ENCODE peak calls at places on chromosomes 6 and 20, in four cellular contexts. B is H9, E is stomach, J is DND-41. R is an unnamed sample.
A peak's percentile ranks its signal among the peaks of the same experiment; 100 is the strongest.

GRCh38 chr6:145723646-145724045 is 11.7 kb downstream of the EPM2A start:
- DNase-seq in B (no peak), E (no peak), J (no peak), R (no peak)

GRCh38 chr6:103723438-103723837 is 1136.3 kb downstream of the HACE1 start:
- DNase-seq in B (no peak), E (no peak), J (no peak), R (no peak)

GRCh38 chr20:58587467-58587866 is 63.6 kb upstream of the STX16 start:
- DNase-seq in B (no peak), E (no peak), J (no peak), R (no peak)

GRCh38 chr6:31652925-31653724 is 664 bp upstream of the BAG6 start:
- DNase-seq in B (peak; percentile 93), E (peak; percentile 89), J (peak; percentile 93), R (peak; percentile 92)

GRCh38 chr20:47282864-47283263 is 73.6 kb downstream of the ZMYND8 start:
- DNase-seq in B (no peak), E (no peak), J (no peak), R (no peak)

GRCh38 chr20:14631011-14631410 is 293.6 kb upstream of the FLRT3 start:
- DNase-seq in B (no peak), E (no peak), J (no peak), R (no peak)

GRCh38 chr20:51176846-51177245 is 153.9 kb upstream of the KCNG1 start:
- DNase-seq in B (no peak), E (no peak), J (no peak), R (no peak)

GRCh38 chr6:158369241-158369640 is 57.0 kb downstream of the TULP4 start:
- DNase-seq in B (no peak), E (no peak), J (no peak), R (no peak)

GRCh38 chr6:320351-321157 is 28.3 kb downstream of the DUSP22 start:
- DNase-seq in B (no peak), E (no peak), J (no peak), R (no peak)

GRCh38 chr6:11854418-11855165 is 76.0 kb upstream of the ADTRP start:
- DNase-seq in B (no peak), E (no peak), J (no peak), R (no peak)

GRCh38 chr20:63267681-63268080 is 4.9 kb upstream of the ARFGAP1 start:
- DNase-seq in B (no peak), E (no peak), J (no peak), R (no peak)

GRCh38 chr6:31293343-31293742 is 21.5 kb upstream of the HLA-C start:
- DNase-seq in B (no peak), E (no peak), J (no peak), R (no peak)

GRCh38 chr6:8059129-8059528 is 5.1 kb downstream of the BLOC1S5 start:
- DNase-seq in B (no peak), E (no peak), J (no peak), R (no peak)

GRCh38 chr6:99819853-99820252 is 174.2 kb downstream of the MCHR2 start:
- DNase-seq in B (no peak), E (no peak), J (no peak), R (no peak)

GRCh38 chr6:162198072-162198471 is 529.5 kb downstream of the PRKN start:
- DNase-seq in B (peak; percentile 40), E (no peak), J (no peak), R (no peak)

GRCh38 chr6:41088451-41088850 is 15.7 kb downstream of the NFYA start:
- DNase-seq in B (no peak), E (no peak), J (no peak), R (no peak)

GRCh38 chr6:108581237-108581931 is 20.7 kb downstream of the FOXO3 start:
- DNase-seq in B (no peak), E (no peak), J (peak; percentile 60), R (no peak)

GRCh38 chr6:46969206-46969605 is 47.5 kb upstream of the ADGRF5 start:
- DNase-seq in B (no peak), E (no peak), J (no peak), R (no peak)

GRCh38 chr6:35058827-35059522 is 82.2 kb downstream of the TCP11 start:
- DNase-seq in B (no peak), E (peak; percentile 45), J (no peak), R (no peak)

GRCh38 chr20:4681971-4682370 is 39.7 kb upstream of the PRND start:
- DNase-seq in B (no peak), E (no peak), J (no peak), R (no peak)

GRCh38 chr6:117795234-117795633 is 111.8 kb upstream of the SLC35F1 start:
- DNase-seq in B (no peak), E (no peak), J (no peak), R (no peak)

GRCh38 chr6:1068068-1068467 is 243.8 kb upstream of the FOXQ1 start:
- DNase-seq in B (no peak), E (no peak), J (no peak), R (no peak)

GRCh38 chr6:10425973-10426780 is 11.3 kb upstream of the TFAP2A start:
- DNase-seq in B (peak; percentile 55), E (peak; percentile 55), J (no peak), R (no peak)

GRCh38 chr6:11654876-11655275 is 117.3 kb downstream of the TMEM170B start:
- DNase-seq in B (no peak), E (no peak), J (no peak), R (no peak)

GRCh38 chr20:63943007-63943807 is 13.0 kb downstream of the UCKL1 start:
- DNase-seq in B (no peak), E (no peak), J (no peak), R (no peak)

GRCh38 chr6:35493307-35493983 is 3.4 kb downstream of the TEAD3 start:
- DNase-seq in B (no peak), E (no peak), J (no peak), R (no peak)

GRCh38 chr6:168981187-168981586 is 272.5 kb downstream of the THBS2 start:
- DNase-seq in B (no peak), E (no peak), J (no peak), R (no peak)

DNA sequence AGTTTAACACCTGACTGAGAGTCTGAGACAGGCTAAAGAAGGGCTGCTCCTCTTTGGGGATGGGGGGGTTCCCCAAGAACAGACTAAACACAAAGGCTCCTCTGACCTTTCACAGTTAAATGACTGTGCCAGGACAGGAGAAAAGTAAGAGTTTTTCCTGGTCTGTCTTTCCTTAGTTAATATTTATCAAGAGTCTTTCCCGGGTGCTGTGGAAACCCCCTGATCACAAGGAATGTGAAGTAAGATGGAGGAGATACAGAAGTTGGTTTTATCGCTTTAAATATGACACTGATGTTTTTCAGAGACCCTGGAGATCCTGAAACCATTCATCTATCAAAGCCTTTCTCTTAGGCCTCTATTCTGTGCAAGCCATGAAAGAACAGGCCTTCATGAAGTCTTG is 105.8 kb downstream of the RNF144B start:
- DNase-seq in B (no peak), E (no peak), J (no peak), R (no peak)
- H3K4me1 ChIP-seq in B (peaks cover 12% of the 10 kb centered on the region), E (peaks cover 16% of the 10 kb centered on the region), J (no peaks in the 10 kb centered on the region), R (no peaks in the 10 kb centered on the region)

GRCh38 chr20:16477632-16478031 is 95.6 kb downstream of the KIF16B start:
- DNase-seq in B (no peak), E (no peak), J (no peak), R (no peak)
- H3K27ac ChIP-seq in B (no peak overlapping the region), E (no peak overlapping the region), J (no peak overlapping the region), R (no peak overlapping the region)

GRCh38 chr20:48749437-48749836 is 78.4 kb downstream of the PREX1 start:
- DNase-seq in B (no peak), E (no peak), J (no peak), R (no peak)
- H3K4me1 ChIP-seq in B (peaks cover 13% of the 10 kb centered on the region), E (peaks cover 17% of the 10 kb centered on the region), J (peaks cover 5% of the 10 kb centered on the region), R (peaks cover 65% of the 10 kb centered on the region)

DNA sequence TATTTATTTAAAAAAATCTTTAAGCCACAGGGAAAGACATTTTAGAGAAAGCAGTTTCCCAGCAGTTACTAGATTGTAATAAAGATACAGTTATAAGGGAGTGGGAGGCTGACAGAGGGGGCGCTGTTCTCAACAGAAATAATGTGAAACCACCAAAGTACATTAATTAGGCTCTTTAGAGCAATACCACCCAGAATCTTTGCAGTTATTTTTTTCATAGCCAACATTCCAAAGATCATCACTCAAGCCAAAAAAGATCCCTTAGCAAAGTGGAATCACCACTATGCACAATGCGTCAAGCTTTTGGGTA is 331.3 kb upstream of the DEFB112 start:
- DNase-seq in B (no peak), E (no peak), J (no peak), R (no peak)
- H3K27ac ChIP-seq in B (no peak overlapping the region), E (no peak overlapping the region), J (no peak overlapping the region), R (no peak overlapping the region)

DNA sequence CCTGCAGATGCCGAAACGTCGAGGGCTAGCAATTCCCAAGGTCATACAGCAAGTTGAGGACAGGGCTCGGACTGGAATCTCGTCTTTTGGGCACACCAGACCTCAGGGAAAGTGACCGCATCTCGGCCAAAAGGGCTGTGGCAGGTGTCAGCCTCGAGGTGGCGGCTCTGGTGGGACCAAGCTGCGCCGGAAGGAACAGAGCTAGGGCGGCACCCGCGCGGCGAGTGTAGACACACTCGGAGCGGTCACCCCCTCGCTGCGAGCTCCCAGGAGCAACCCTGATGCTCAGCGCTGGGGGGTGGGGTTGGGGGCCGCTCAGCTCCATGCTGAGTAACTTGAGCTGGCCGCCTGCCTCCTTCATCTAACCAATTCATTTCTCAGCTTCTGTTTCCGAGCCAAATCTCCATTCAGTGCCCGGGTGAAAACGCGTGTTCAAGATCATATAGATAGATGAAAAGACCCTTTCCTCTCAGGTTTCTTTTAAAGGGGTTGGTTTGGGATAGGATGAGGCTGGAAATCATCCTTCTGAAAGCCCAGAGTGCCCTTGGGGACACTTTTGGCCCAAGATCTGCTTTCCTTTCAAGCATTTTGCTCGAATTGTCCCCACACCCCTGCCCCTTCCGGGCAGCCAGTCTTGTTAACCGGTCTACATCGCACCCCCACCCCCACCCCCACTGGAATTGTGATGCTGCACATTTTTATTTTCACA is 2.3 kb upstream of the TUBB2B start:
- DNase-seq in B (peak; percentile 80), E (no peak), J (no peak), R (no peak)
- H3K4me1 ChIP-seq in B (peaks cover 5% of the 10 kb centered on the region), E (peaks cover 54% of the 10 kb centered on the region), J (no peaks in the 10 kb centered on the region), R (peaks cover 58% of the 10 kb centered on the region)

DNA sequence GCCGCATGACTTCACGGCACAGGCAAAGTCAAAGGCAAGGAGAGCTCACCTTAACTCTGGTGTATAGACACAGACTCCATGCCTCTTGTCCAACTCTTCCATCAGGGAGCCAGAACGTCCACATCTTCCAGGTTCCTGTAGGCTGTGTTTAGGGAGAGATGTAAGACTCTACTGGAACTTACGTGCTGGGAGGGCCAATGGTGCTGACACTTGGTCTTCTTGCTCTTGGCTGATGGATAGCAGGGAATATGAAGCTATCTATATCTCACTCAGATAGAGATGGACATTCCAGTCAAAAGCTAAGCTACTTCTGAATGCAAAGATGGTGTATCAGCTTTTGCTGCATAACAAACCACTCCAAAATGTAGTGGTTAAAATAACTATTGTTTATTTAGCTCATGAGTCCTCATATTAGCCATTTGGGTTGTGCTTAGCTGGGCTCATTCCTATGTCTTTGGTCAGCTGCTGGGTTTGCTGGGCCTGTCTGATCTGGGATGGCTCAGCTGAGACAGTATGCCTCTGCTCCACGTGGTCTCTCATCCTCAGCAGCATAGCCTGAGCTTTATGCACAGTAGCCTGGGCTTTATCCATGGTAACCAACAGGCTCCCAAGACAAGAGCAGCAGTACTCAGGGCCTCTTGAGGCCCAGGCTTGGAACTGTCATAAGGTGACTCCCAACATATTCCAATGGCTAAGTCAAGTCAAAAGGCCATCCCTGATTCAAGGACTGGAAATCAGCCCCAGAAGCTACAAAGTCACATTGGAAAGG is 111.6 kb downstream of the SNX5 start:
- DNase-seq in B (no peak), E (no peak), J (no peak), R (no peak)
- H3K27ac ChIP-seq in B (no peak overlapping the region), E (no peak overlapping the region), J (no peak overlapping the region), R (no peak overlapping the region)